ENCODE peak calls at places on chromosomes 6 and 20, in ten cellular contexts. I is AG10803; B is GM12865; Z is CD8-positive, alpha-beta T cell; Y is GM12864; T is cardiac muscle cell; W is left lung; P is right lobe of liver; H is tibial nerve; A is spleen. S is an unnamed sample.

GRCh38 chr6:24495516-24495847 is 713 bp downstream of the ALDH5A1 start:
- DNase-seq in I (peak), B (peak), Z (peak), Y (no peak), T (peak), W (peak), P (peak), H (peak), A (peak), S (peak)

GRCh38 chr6:169044376-169045230 is 209.0 kb downstream of the THBS2 start:
- DNase-seq in I (no peak), B (no peak), Z (no peak), Y (no peak), T (no peak), W (no peak), P (no peak), H (no peak), A (no peak), S (no peak)

GRCh38 chr20:1819311-1820136 is 75.7 kb upstream of the SIRPA start:
- DNase-seq in I (no peak), B (no peak), Z (no peak), Y (no peak), T (no peak), W (no peak), P (peak), H (no peak), A (no peak), S (no peak)

GRCh38 chr6:152086223-152086873 is 278.9 kb downstream of the ESR1 start:
- DNase-seq in I (no peak), B (no peak), Z (no peak), Y (no peak), T (no peak), W (no peak), P (no peak), H (no peak), A (no peak), S (no peak)

GRCh38 chr6:71489736-71490135 is 201.1 kb downstream of the OGFRL1 start:
- DNase-seq in I (peak), B (no peak), Z (no peak), Y (no peak), T (peak), W (peak), P (no peak), H (no peak), A (no peak), S (peak)

GRCh38 chr6:28211840-28212509 is 13.1 kb upstream of the ZSCAN9 start:
- DNase-seq in I (no peak), B (peak), Z (no peak), Y (no peak), T (no peak), W (no peak), P (no peak), H (no peak), A (no peak), S (no peak)

GRCh38 chr6:105346052-105346451 is 56.8 kb downstream of the PREP start:
- DNase-seq in I (peak), B (no peak), Z (no peak), Y (no peak), T (peak), W (no peak), P (no peak), H (no peak), A (no peak), S (peak)

GRCh38 chr20:20085071-20085470 is 32.7 kb downstream of the CFAP61 start:
- DNase-seq in I (no peak), B (no peak), Z (no peak), Y (no peak), T (no peak), W (no peak), P (no peak), H (no peak), A (no peak), S (no peak)

GRCh38 chr6:81731814-81732213 is 20.7 kb downstream of the TENT5A start:
- DNase-seq in I (peak), B (no peak), Z (no peak), Y (no peak), T (no peak), W (no peak), P (no peak), H (no peak), A (no peak), S (no peak)

GRCh38 chr6:75505426-75505825 is 11.8 kb upstream of the FILIP1 start:
- DNase-seq in I (no peak), B (no peak), Z (no peak), Y (no peak), T (no peak), W (no peak), P (no peak), H (no peak), A (no peak), S (no peak)
- H3K4me3 ChIP-seq in I (no peak), B (no peak), Z (no peak), Y (no peak), T (no peak), W (no peak), P (no peak), H (no peak), A (no peak), S (no peak)

GRCh38 chr6:52284131-52284459 is 447 bp downstream of the MCM3 start:
- DNase-seq in I (no peak), B (peak), Z (no peak), Y (no peak), T (no peak), W (peak), P (peak), H (peak), A (no peak), S (peak)

GRCh38 chr6:52286798-52287432 is 2.4 kb upstream of the MCM3 start:
- DNase-seq in I (peak), B (peak), Z (peak), Y (no peak), T (peak), W (peak), P (peak), H (peak), A (no peak), S (peak)

GRCh38 chr6:52284460-52285173 is at the start of gene MCM3:
- DNase-seq in I (peak), B (peak), Z (peak), Y (peak), T (peak), W (peak), P (peak), H (peak), A (peak), S (peak)

GRCh38 chr6:52283111-52283510 is 1.4 kb downstream of the MCM3 start:
- DNase-seq in I (no peak), B (no peak), Z (no peak), Y (no peak), T (no peak), W (no peak), P (no peak), H (no peak), A (no peak), S (no peak)

DNA sequence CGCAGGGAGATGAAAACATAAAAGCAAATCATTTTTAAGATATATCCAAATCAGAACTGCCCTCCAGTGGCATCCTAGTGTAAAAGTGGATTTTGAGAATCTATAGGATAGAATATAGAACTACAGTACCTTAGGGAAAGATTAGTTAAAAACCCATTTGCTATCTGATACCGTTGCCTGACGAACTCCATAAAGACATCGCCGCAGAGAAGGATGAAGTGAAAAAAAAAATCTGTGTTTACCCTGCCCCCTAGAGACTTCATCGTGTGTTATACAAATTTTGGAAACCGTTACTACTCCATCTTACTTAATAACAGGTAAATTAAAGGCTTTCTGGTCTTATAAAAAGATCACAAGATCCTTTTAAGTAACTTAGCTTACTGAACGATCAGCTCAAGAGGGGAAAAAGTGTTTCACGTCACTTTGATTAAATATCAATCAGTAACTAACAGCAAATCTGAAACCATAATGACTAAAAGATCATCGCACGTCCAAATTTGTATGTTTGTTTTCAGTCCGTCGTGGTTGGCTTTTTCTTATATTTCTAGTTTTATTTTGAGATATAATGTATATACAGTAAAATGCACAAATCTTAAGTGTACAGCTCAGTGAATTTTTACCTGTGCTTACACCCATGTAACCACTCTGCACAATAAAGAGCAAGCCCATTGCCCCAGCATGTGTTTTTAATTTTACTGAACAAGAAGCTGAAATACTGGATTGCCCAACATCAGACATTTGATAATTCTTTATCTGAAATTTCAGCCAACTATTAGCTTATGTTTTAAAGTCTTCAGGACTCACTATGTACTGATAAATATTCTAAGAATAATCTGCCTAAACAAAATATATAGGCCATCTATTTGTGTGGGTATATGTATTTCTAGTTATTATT is 879 bp upstream of the MCM3 start:
- DNase-seq in I (peak), B (peak), Z (no peak), Y (no peak), T (peak), W (no peak), P (no peak), H (no peak), A (no peak), S (no peak)
- TF ChIP-seq CTCF in I (peak), B (peak), Z (peak), Y (peak), T (peak), W (no peak), P (no peak), H (no peak), A (peak), S (peak)

DNA sequence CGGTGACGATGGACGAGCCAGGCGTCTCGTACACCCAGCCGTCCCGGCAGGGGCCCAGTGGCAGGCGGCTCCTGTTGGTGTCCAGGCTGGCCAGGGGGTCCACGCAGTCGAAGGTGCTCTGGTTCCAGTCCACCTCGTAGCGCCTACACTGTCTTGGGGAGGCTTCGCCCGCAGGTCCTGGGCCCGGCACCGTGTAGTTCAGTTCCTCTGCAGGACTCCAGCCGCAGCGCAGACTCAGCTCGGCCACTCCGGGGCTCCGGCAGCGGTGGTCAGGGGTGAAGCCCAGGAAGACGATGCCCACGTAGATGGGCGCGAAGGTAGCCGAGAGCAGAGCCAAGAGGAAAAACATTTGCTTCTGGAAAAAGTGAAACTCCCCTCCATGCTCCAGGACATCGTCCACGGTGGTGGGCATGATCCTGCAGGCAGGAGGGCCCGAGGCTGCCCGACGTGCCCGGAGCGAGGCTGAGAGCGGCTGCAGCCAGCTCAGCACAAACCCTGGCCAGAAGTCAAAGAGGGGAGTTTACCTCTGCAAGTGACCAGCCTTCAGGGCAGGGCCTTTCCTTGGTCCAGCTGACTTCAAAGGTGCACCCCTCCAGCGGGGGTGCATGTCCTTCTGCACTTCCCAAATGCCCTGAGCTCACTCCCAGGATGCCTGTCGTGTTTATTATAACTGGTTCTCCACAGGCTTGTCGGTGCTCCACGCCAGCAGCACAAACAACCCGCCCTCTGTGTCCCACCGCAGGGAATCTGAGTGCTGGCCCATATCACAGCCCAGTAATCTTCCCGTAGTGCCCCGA is at the start of gene SLC22A2:
- DNase-seq in I (no peak), B (no peak), Z (no peak), Y (no peak), T (no peak), W (no peak), P (no peak), H (no peak), A (no peak), S (no peak)
- H3K4me3 ChIP-seq in I (no peak), B (no peak), Z (no peak), Y (no peak), T (no peak), W (no peak), P (no peak), H (no peak), A (no peak), S (no peak)

GRCh38 chr6:89539779-89540178 is 98.8 kb downstream of the LYRM2 start:
- DNase-seq in I (no peak), B (no peak), Z (no peak), Y (no peak), T (no peak), W (no peak), P (no peak), H (no peak), A (no peak), S (no peak)

GRCh38 chr6:89530982-89531381 is 98.0 kb downstream of the ANKRD6 start:
- DNase-seq in I (no peak), B (no peak), Z (no peak), Y (no peak), T (no peak), W (no peak), P (no peak), H (no peak), A (no peak), S (no peak)

DNA sequence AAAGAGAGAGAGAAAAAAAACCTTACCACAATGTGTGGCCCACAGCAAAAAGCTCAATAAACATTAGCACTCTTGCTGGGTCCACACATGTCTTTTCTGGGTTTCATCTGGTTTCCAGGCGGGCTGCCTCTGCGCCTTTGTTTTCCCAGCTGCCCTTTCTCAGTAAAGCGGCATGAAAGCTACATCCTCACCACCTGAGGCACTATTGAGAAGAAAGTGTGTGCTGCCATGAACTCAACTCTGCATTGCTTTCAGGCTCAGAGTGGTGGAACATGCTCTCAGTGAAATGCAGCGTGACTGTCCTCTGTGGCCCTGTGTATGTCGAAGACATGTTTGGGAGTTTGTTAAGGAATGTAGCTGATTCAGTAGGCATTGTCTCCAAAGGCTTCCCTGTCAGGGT is 102.3 kb downstream of the LYRM2 start:
- DNase-seq in I (peak), B (no peak), Z (no peak), Y (no peak), T (no peak), W (no peak), P (no peak), H (peak), A (no peak), S (no peak)
- TF ChIP-seq CTCF in I (no peak), B (no peak), Z (no peak), Y (no peak), T (no peak), W (no peak), P (no peak), H (no peak), A (no peak), S (no peak)

DNA sequence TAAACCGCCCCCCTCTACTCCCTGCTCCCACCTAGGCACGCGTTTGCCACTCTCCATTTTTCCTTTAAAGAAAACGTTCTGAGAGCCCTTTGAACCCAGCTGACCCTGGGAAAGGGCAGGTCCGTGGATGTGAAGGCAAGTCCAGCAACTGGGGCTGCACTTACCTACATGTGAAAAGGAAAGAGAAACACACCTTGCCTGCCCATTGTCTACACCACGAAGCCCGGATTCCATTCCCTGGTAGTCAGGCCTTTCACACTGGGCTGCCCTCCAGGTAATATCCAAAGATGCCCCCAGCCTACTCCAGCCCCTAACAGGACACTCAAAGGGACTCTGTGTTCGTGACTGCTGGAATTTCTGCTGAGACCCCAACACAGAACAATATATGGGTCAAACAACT is 94.4 kb downstream of the CD83 start:
- DNase-seq in I (no peak), B (no peak), Z (no peak), Y (no peak), T (no peak), W (no peak), P (no peak), H (no peak), A (no peak), S (no peak)
- H3K4me3 ChIP-seq in I (peak), B (no peak), Z (peak), Y (no peak), T (peak), W (peak), P (peak), H (no peak), A (no peak), S (no peak)

GRCh38 chr20:10411673-10412072 is 22.3 kb downstream of the MKKS start:
- DNase-seq in I (no peak), B (no peak), Z (no peak), Y (no peak), T (no peak), W (no peak), P (no peak), H (no peak), A (no peak), S (no peak)

GRCh38 chr20:10408427-10408826 is 25.6 kb downstream of the MKKS start:
- DNase-seq in I (no peak), B (no peak), Z (no peak), Y (no peak), T (no peak), W (no peak), P (no peak), H (no peak), A (no peak), S (no peak)

GRCh38 chr20:10414982-10415650 is 18.9 kb downstream of the MKKS start:
- DNase-seq in I (peak), B (no peak), Z (no peak), Y (no peak), T (peak), W (no peak), P (no peak), H (no peak), A (no peak), S (no peak)

DNA sequence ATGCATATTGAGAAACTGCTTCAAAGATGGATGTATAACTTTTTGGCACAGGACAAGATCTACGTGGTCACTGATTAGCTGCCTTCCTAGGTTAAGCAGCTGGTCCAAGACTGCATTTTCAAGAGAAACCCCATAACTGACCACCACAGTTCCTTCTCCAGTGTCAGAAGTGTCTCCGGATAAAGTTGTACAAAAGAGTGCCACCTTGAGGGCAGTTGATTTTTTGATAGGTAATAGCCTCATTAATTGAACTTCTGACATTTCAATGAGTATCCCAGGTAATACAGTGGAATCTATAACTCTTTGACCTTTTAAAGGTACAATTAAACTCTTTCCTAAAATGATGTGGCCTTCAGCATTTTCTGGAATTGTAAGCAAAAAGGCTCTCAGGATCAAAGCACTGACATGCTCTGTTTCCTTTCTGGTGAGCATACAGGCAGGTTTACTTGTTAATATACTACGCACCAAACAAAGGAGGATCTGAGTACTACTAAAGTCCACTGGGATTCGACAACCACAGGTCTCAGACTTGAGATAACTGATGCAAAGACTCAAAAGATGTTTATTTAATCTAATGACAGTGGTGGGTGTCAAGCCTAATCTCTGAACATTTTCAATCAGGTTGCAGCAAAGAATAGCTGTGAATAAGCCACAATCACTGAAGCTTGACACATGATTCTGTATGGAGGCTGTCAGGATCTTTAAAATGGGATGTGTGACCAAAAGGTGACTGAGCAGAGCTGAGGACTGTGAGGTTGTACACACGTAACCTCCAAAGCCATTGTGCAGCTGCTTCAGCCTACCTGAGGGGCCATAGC is 21.2 kb downstream of the MKKS start:
- DNase-seq in I (no peak), B (no peak), Z (no peak), Y (no peak), T (peak), W (no peak), P (no peak), H (no peak), A (no peak), S (peak)
- TF ChIP-seq CTCF in I (peak), B (no peak), Z (no peak), Y (no peak), T (peak), W (no peak), P (peak), H (no peak), A (no peak), S (peak)

DNA sequence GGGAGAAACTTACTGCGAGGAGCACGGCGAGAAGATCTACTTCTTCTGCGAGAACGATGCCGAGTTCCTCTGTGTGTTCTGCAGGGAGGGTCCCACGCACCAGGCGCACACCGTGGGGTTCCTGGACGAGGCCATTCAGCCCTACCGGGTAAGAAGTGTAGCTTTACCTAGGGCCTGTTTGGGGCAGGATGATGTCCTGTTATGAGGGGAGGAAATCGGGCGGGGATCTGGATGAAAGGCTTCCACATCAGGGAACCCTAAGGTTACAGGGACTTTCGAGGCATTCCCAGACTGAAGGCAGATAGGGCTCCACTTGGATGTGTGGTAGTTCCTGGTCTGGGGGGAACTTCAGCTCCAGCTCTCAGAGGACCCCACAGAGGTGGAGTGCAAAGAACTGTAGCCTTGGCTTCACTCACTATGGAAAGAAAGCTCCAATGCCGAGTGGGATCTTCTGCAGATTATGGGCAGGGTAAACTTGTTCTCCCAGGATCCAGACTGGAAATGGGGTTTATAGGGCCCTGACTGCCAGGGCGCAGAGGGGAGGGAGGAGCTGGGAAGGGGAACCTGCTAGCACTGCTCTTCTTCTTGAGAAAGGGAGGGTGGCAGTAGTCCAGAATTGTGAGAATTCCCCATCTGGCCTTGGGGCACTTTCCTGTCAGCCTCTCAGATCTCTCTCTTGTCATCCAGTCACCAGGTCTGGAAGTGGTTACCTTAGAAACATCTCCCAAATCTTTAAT is 740 bp downstream of the TRIM15 start:
- DNase-seq in I (no peak), B (no peak), Z (no peak), Y (no peak), T (no peak), W (no peak), P (no peak), H (no peak), A (no peak), S (no peak)
- H3K4me3 ChIP-seq in I (no peak), B (no peak), Z (no peak), Y (no peak), T (no peak), W (no peak), P (peak), H (no peak), A (no peak), S (no peak)

GRCh38 chr6:101645770-101646169 is 252.3 kb downstream of the GRIK2 start:
- DNase-seq in I (no peak), B (no peak), Z (no peak), Y (no peak), T (no peak), W (no peak), P (no peak), H (no peak), A (no peak), S (peak)
- TF ChIP-seq CTCF in I (no peak), B (no peak), Z (no peak), Y (no peak), T (no peak), W (no peak), P (no peak), H (no peak), A (no peak), S (peak)

S was measured in choroid plexus epithelial cell.